ENCODE peak calls at places on chromosomes 16 and 17, in ten cellular contexts. M, A, T, U, S, L, Y, V, J and Z are unnamed samples.

GRCh38 chr17:1847191-1847590 is 17.4 kb downstream of the RPA1 start:
- ATAC-seq in T (no peak), Y (no peak), A (no peak), S (no peak), M (peak), U (peak), V (no peak), J (no peak), L (peak), Z (no peak)

GRCh38 chr17:64209983-64210382 is 53.1 kb downstream of the TEX2 start:
- ATAC-seq in L (no peak), S (no peak), A (no peak), J (no peak), T (no peak), M (peak), V (no peak), U (peak), Y (no peak), Z (no peak)

GRCh38 chr16:74743668-74744299 is 30.8 kb downstream of the FA2H start:
- ATAC-seq in Y (peak), U (no peak), M (peak), A (no peak), J (no peak), L (no peak), V (no peak), T (no peak), S (no peak), Z (no peak)

GRCh38 chr17:18245038-18245776 is 13.3 kb downstream of the FLII start:
- ATAC-seq in U (no peak), S (no peak), V (no peak), T (no peak), J (no peak), A (no peak), Y (no peak), M (no peak), L (no peak), Z (no peak)

GRCh38 chr16:69424935-69425784 is 741 bp downstream of the CYB5B start:
- ATAC-seq in A (no peak), U (no peak), T (no peak), Y (no peak), V (no peak), S (no peak), J (no peak), M (peak), L (no peak), Z (no peak)

GRCh38 chr17:63685021-63685420 is 14.9 kb downstream of the LIMD2 start:
- ATAC-seq in Y (no peak), V (no peak), U (no peak), S (no peak), J (no peak), A (no peak), M (no peak), T (no peak), L (no peak), Z (no peak)

GRCh38 chr17:75652934-75653549 is 13.9 kb downstream of the RECQL5 start:
- ATAC-seq in J (peak), S (peak), M (peak), L (peak), Y (peak), T (peak), A (peak), U (peak), V (peak), Z (no peak)

GRCh38 chr17:83089322-83090156 is 10.1 kb downstream of the METRNL start:
- ATAC-seq in M (peak), S (no peak), V (no peak), L (no peak), Y (no peak), A (peak), U (peak), T (no peak), J (no peak), Z (no peak)